ENCODE peak calls at places on chromosomes 12 and 14, in four cellular contexts. W, T, S and L are unnamed samples.

GRCh38 chr12:85626782-85627171 is 209.4 kb downstream of the RASSF9 start:
- DNase-seq in W (no peak), T (no peak), S (no peak), L (peak; percentile 51)

GRCh38 chr14:32085182-32085844 is 8.2 kb downstream of the ARHGAP5 start:
- DNase-seq in T (no peak), S (no peak), W (no peak), L (no peak)

GRCh38 chr12:68627673-68628319 is 17.1 kb downstream of the RAP1B start:
- DNase-seq in T (no peak), S (no peak), W (no peak), L (no peak)

GRCh38 chr14:55220230-55220629 is 28.8 kb upstream of the DLGAP5 start:
- DNase-seq in T (peak; percentile 32), W (no peak), S (no peak), L (peak; percentile 66)

GRCh38 chr14:100188392-100189030 is 29.1 kb upstream of the DEGS2 start:
- DNase-seq in T (no peak), W (no peak), S (no peak), L (no peak)

GRCh38 chr12:47165934-47166333 is 86.2 kb upstream of the AMIGO2 start:
- DNase-seq in W (no peak), S (no peak), T (no peak), L (no peak)

GRCh38 chr12:28054583-28054982 is 82.0 kb upstream of the PTHLH start:
- DNase-seq in W (no peak), S (no peak), T (no peak), L (no peak)

GRCh38 chr14:74712499-74713394 is at the start of the genes AREL1 and FCF1:
- DNase-seq in W (peak; percentile 87), S (peak; percentile 69), T (peak; percentile 87), L (peak; percentile 88)

GRCh38 chr12:13156277-13156676 is 40.2 kb upstream of the EMP1 start:
- DNase-seq in S (no peak), T (no peak), W (no peak), L (no peak)

GRCh38 chr14:67487937-67488893 is at the start of gene TMEM229B:
- DNase-seq in T (no peak), W (no peak), S (peak; percentile 65), L (peak; percentile 78)

GRCh38 chr14:24909523-24910302 is 140.2 kb downstream of the STXBP6 start:
- DNase-seq in T (peak; percentile 26), W (no peak), S (no peak), L (no peak)

GRCh38 chr12:77062846-77063461 is 2.4 kb downstream of the E2F7 start:
- DNase-seq in W (no peak), T (peak; percentile 43), S (no peak), L (peak; percentile 95)

GRCh38 chr12:57868870-57869609 is 22.5 kb upstream of the CTDSP2 start:
- DNase-seq in W (peak; percentile 77), S (no peak), T (no peak), L (no peak)

GRCh38 chr12:60394680-60395079 is 798.9 kb downstream of the SLC16A7 start:
- DNase-seq in S (no peak), T (peak; percentile 37), W (no peak), L (no peak)

GRCh38 chr12:77228376-77228775 is 163.0 kb upstream of the E2F7 start:
- DNase-seq in W (no peak), T (no peak), S (no peak), L (no peak)

GRCh38 chr12:16726879-16727278 is 120.9 kb upstream of the LMO3 start:
- DNase-seq in W (no peak), S (no peak), T (peak; percentile 40), L (peak; percentile 65)

GRCh38 chr14:31567651-31568050 is 6.4 kb downstream of the NUBPL start:
- DNase-seq in W (no peak), T (no peak), S (no peak), L (no peak)

GRCh38 chr12:124852329-124852831 is 11.3 kb downstream of the SCARB1 start:
- DNase-seq in T (peak; percentile 19), S (no peak), W (no peak), L (no peak)

GRCh38 chr14:23358553-23359166 is 6.0 kb upstream of the SLC22A17 start:
- DNase-seq in S (no peak), W (no peak), T (no peak), L (no peak)

GRCh38 chr14:87745507-87746118 is 247.4 kb downstream of the GALC start:
- DNase-seq in W (no peak), T (peak; percentile 43), S (peak; percentile 5), L (peak; percentile 31)

GRCh38 chr12:92445253-92446081 is 257.3 kb upstream of the PLEKHG7 start:
- DNase-seq in W (no peak), S (no peak), T (no peak), L (no peak)

GRCh38 chr14:55194656-55195355 is 3.4 kb upstream of the DLGAP5 start:
- DNase-seq in S (no peak), W (no peak), T (no peak), L (no peak)